ENCODE peak calls at places on chromosomes 6 and 20, in four cellular contexts. U is activated T-cell treated with anti-CD3 and anti-CD28 coated beads, Interleukin-2, amount 50 U/mL, for 72 hours; K is stimulated activated naive CD8-positive, alpha-beta T cell treated with anti-CD3 and anti-CD28 coated beads, Interleukin-15, amount 100 ng/mL, for 72 hours; M is fibroblast of the aortic adventitia. G is an unnamed sample.

GRCh38 chr6:113697642-113698410 is 159.3 kb upstream of the MARCKS start:
- DNase-seq in U (no peak), K (no peak), M (peak), G (no peak)

GRCh38 chr6:89348372-89348771 is 4.2 kb downstream of the UBE2J1 start:
- DNase-seq in U (no peak), K (no peak), M (peak), G (no peak)

GRCh38 chr6:165010556-165011535 is 298.6 kb downstream of the C6orf118 start:
- DNase-seq in U (no peak), K (no peak), M (peak), G (no peak)

GRCh38 chr6:108800510-108800909 is 47.7 kb upstream of the ARMC2 start:
- DNase-seq in U (no peak), K (no peak), M (peak), G (no peak)

GRCh38 chr6:47788498-47788884 is 6.7 kb downstream of the OPN5 start:
- DNase-seq in U (no peak), K (no peak), M (no peak), G (no peak)

GRCh38 chr6:87391334-87391733 is 16.4 kb upstream of the CFAP206 start:
- DNase-seq in U (no peak), K (no peak), M (peak), G (no peak)

GRCh38 chr6:11298651-11299420 is 66.4 kb upstream of the NEDD9 start:
- DNase-seq in U (no peak), K (no peak), M (no peak), G (no peak)

GRCh38 chr6:37868447-37868825 is 48.9 kb downstream of the ZFAND3 start:
- DNase-seq in U (peak), K (no peak), M (peak), G (peak)

GRCh38 chr6:11730645-11731044 is 48.0 kb downstream of the ADTRP start:
- DNase-seq in U (peak), K (peak), M (no peak), G (peak)

GRCh38 chr20:60056345-60057122 is 98.3 kb downstream of the CDH26 start:
- DNase-seq in U (no peak), K (no peak), M (no peak), G (no peak)

GRCh38 chr6:95601133-95601532 is 23.8 kb downstream of the MANEA start:
- DNase-seq in U (no peak), K (no peak), M (no peak), G (no peak)

GRCh38 chr20:48791014-48791413 is 36.8 kb downstream of the PREX1 start:
- DNase-seq in U (no peak), K (no peak), M (peak), G (no peak)

GRCh38 chr6:106525111-106525884 is 104.0 kb downstream of the RTN4IP1 start:
- DNase-seq in U (no peak), K (no peak), M (no peak), G (no peak)

GRCh38 chr6:41071501-41071922 is 644 bp downstream of the OARD1 start:
- DNase-seq in U (peak), K (no peak), M (no peak), G (no peak)